ENCODE peak calls at places on chromosome 1, in six cellular contexts. R, Q, L, B, M and C are unnamed samples.

GRCh38 chr1:41566274-41566885 is 81.9 kb upstream of the EDN2 start:
- DNase-seq in R (no peak), B (no peak), M (no peak), Q (no peak), L (no peak), C (no peak)

GRCh38 chr1:222653178-222653827 is 35.4 kb downstream of the MIA3 start:
- DNase-seq in R (no peak), M (no peak), L (no peak), B (no peak), Q (no peak), C (peak; percentile 35)

GRCh38 chr1:213464786-213465460 is 413.9 kb downstream of the RPS6KC1 start:
- DNase-seq in Q (no peak), B (no peak), L (no peak), R (no peak), M (no peak), C (no peak)

GRCh38 chr1:70429219-70429618 is 18.2 kb downstream of the CTH start:
- DNase-seq in Q (no peak), R (no peak), M (no peak), B (peak; percentile 56), L (no peak), C (no peak)

GRCh38 chr1:164846731-164847691 is 288.0 kb downstream of the PBX1 start:
- DNase-seq in B (no peak), M (no peak), Q (no peak), L (no peak), R (no peak), C (no peak)

GRCh38 chr1:25474439-25475047 is 43.8 kb downstream of the MACO1 start:
- DNase-seq in R (no peak), B (no peak), M (no peak), L (no peak), Q (no peak), C (no peak)

GRCh38 chr1:147669475-147670318 is 627 bp downstream of the ACP6 start:
- DNase-seq in M (peak; percentile 6), B (peak; percentile 61), R (peak; percentile 52), L (peak; percentile 32), Q (peak; percentile 69), C (peak; percentile 60)

GRCh38 chr1:97308131-97308530 is 586.5 kb downstream of the PTBP2 start:
- DNase-seq in B (peak; percentile 82), R (no peak), L (no peak), M (no peak), Q (no peak), C (no peak)

GRCh38 chr1:19802269-19802668 is 2.6 kb upstream of the TMCO4 start:
- DNase-seq in M (no peak), Q (no peak), R (no peak), L (no peak), B (no peak), C (no peak)

GRCh38 chr1:91736999-91737615 is 148.8 kb downstream of the TGFBR3 start:
- DNase-seq in Q (no peak), R (peak; percentile 79), L (no peak), M (no peak), B (peak; percentile 92), C (no peak)

GRCh38 chr1:179034720-179035119 is 9.0 kb downstream of the FAM20B start:
- DNase-seq in L (no peak), Q (no peak), R (no peak), B (peak; percentile 55), M (no peak), C (no peak)

GRCh38 chr1:31574749-31575372 is 1.5 kb upstream of the TINAGL1 start:
- DNase-seq in L (no peak), R (no peak), M (no peak), Q (no peak), B (no peak), C (peak; percentile 22)

GRCh38 chr1:21499283-21499945 is 9.8 kb upstream of the ALPL start:
- DNase-seq in M (no peak), B (peak; percentile 36), R (no peak), Q (no peak), L (no peak), C (no peak)

GRCh38 chr1:29332204-29332603 is 95.9 kb downstream of the PTPRU start:
- DNase-seq in L (no peak), R (no peak), B (peak; percentile 18), Q (no peak), M (peak; percentile 34), C (peak; percentile 42)

GRCh38 chr1:40530735-40531380 is 579 bp upstream of the ZNF684 start:
- DNase-seq in R (peak; percentile 22), B (peak; percentile 27), M (no peak), Q (no peak), L (no peak), C (no peak)

GRCh38 chr1:44220755-44221154 is 7.5 kb downstream of the DMAP1 start:
- DNase-seq in M (no peak), Q (no peak), L (no peak), R (no peak), B (no peak), C (no peak)

GRCh38 chr1:233304489-233305102 is 9.1 kb upstream of the PCNX2 start:
- DNase-seq in L (no peak), B (peak; percentile 24), R (no peak), M (no peak), Q (no peak), C (no peak)

GRCh38 chr1:202230061-202230938 is 36.7 kb downstream of the LGR6 start:
- DNase-seq in B (no peak), R (no peak), Q (no peak), M (no peak), L (no peak), C (no peak)

GRCh38 chr1:31788138-31788824 is 24.1 kb upstream of the ADGRB2 start:
- DNase-seq in R (peak; percentile 84), M (peak; percentile 96), Q (peak; percentile 96), L (peak; percentile 86), B (peak; percentile 84), C (peak; percentile 98)

GRCh38 chr1:41626616-41627375 is 142.3 kb upstream of the EDN2 start:
- DNase-seq in B (peak; percentile 60), L (no peak), R (no peak), M (no peak), Q (no peak), C (no peak)

GRCh38 chr1:45013551-45014209 is 1.6 kb downstream of the UROD start:
- DNase-seq in M (no peak), R (no peak), L (no peak), Q (no peak), B (no peak), C (no peak)

GRCh38 chr1:181133441-181133951 is 45.0 kb downstream of the IER5 start:
- DNase-seq in B (no peak), M (no peak), Q (no peak), L (no peak), R (no peak), C (no peak)

GRCh38 chr1:153515504-153516394 is 20.0 kb downstream of the S100A6 start:
- DNase-seq in M (no peak), L (no peak), R (no peak), B (no peak), Q (peak; percentile 84), C (peak; percentile 93)

GRCh38 chr1:238409191-238409846 is 518.6 kb upstream of the ZP4 start:
- DNase-seq in B (peak; percentile 99), L (no peak), R (no peak), M (peak; percentile 8), Q (no peak), C (no peak)

GRCh38 chr1:212228591-212229119 is 56.6 kb upstream of the PPP2R5A start:
- DNase-seq in B (no peak), M (no peak), R (no peak), L (no peak), Q (no peak), C (no peak)

GRCh38 chr1:38071530-38072266 is 25.1 kb upstream of the POU3F1 start:
- DNase-seq in Q (no peak), B (peak; percentile 27), M (no peak), L (no peak), R (peak; percentile 43), C (no peak)

GRCh38 chr1:167430849-167431242 is 87.5 kb downstream of the CD247 start:
- DNase-seq in L (peak; percentile 17), R (no peak), B (no peak), Q (no peak), M (no peak), C (no peak)

GRCh38 chr1:231862611-231863010 is 236.0 kb downstream of the DISC1 start:
- DNase-seq in M (no peak), L (no peak), B (no peak), R (no peak), Q (no peak), C (no peak)

GRCh38 chr1:1421907-1422464 is 910 bp upstream of the ANKRD65 start:
- DNase-seq in B (no peak), Q (no peak), L (no peak), M (no peak), R (no peak), C (no peak)
- H3K4me1 ChIP-seq in B (peaks cover 4% of the 10 kb centered on the region), Q (peaks cover 8% of the 10 kb centered on the region), L (peaks cover 2% of the 10 kb centered on the region), M (peaks cover 26% of the 10 kb centered on the region), R (peaks cover 3% of the 10 kb centered on the region), C (no peaks in the 10 kb centered on the region)

GRCh38 chr1:36443297-36443696 is 7.0 kb downstream of the OSCP1 start:
- DNase-seq in L (no peak), B (no peak), R (no peak), M (no peak), Q (no peak), C (no peak)
- H3K4me1 ChIP-seq in L (no peaks in the 10 kb centered on the region), B (no peaks in the 10 kb centered on the region), R (no peaks in the 10 kb centered on the region), M (no peaks in the 10 kb centered on the region), Q (no peaks in the 10 kb centered on the region), C (no peaks in the 10 kb centered on the region)

DNA sequence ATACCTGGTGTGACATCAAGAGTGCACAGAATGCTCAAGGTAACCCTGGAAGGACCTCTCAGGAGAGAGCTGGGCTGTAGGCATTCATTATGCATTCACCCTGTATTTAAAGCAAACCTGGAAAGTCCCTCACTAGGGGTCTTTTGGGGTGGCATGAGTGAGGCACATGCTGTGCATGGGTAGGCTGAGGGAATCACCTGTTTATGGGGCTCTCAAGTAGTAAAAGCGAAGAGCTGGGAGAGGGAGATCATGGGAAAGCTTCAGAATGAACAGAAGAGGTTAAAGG is 736 bp downstream of the EFNA1 start:
- DNase-seq in B (no peak), L (no peak), M (no peak), R (no peak), Q (no peak), C (no peak)
- H3K4me1 ChIP-seq in B (peaks cover 2% of the 10 kb centered on the region), L (peaks cover 36% of the 10 kb centered on the region), M (peaks cover 14% of the 10 kb centered on the region), R (peaks cover 60% of the 10 kb centered on the region), Q (peaks cover 24% of the 10 kb centered on the region), C (peaks cover 18% of the 10 kb centered on the region)

GRCh38 chr1:190019717-190020116 is 457.9 kb downstream of the BRINP3 start:
- DNase-seq in Q (no peak), M (no peak), R (peak; percentile 60), L (no peak), B (no peak), C (no peak)
- H3K4me1 ChIP-seq in Q (no peaks in the 10 kb centered on the region), M (no peaks in the 10 kb centered on the region), R (peaks cover 29% of the 10 kb centered on the region), L (no peaks in the 10 kb centered on the region), B (no peaks in the 10 kb centered on the region), C (no peaks in the 10 kb centered on the region)